ENCODE peak calls at places on chromosomes 5 and 9, in seven cellular contexts. One of them, this sample, is unnamed.

GRCh38 chr5:181044093-181044599 is 4.1 kb downstream of the BTNL9 start:
- DNase-seq in breast epithelium: no peak
- DNase-seq in heart right ventricle: no peak
- DNase-seq in endodermal cell: peak
- DNase-seq in cardiac muscle cell: no peak
- DNase-seq in psoas muscle: no peak
- DNase-seq in body of pancreas: no peak
- DNase-seq in this sample: peak

GRCh38 chr9:90460220-90460619 is 182.4 kb downstream of the DIRAS2 start:
- DNase-seq in psoas muscle: no peak
- DNase-seq in cardiac muscle cell: no peak
- DNase-seq in heart right ventricle: no peak
- DNase-seq in breast epithelium: no peak
- DNase-seq in body of pancreas: no peak
- DNase-seq in endodermal cell: no peak
- DNase-seq in this sample: no peak

GRCh38 chr9:70105142-70105541 is 61.5 kb downstream of the MAMDC2 start:
- DNase-seq in breast epithelium: no peak
- DNase-seq in body of pancreas: no peak
- DNase-seq in psoas muscle: no peak
- DNase-seq in heart right ventricle: no peak
- DNase-seq in cardiac muscle cell: no peak
- DNase-seq in endodermal cell: no peak
- DNase-seq in this sample: no peak

GRCh38 chr5:19044931-19045695 is 942.9 kb downstream of the CDH18 start:
- DNase-seq in endodermal cell: peak
- DNase-seq in breast epithelium: no peak
- DNase-seq in body of pancreas: no peak
- DNase-seq in heart right ventricle: no peak
- DNase-seq in psoas muscle: no peak
- DNase-seq in cardiac muscle cell: no peak
- DNase-seq in this sample: no peak

GRCh38 chr5:91293131-91293530 is 90.0 kb downstream of the ARRDC3 start:
- DNase-seq in breast epithelium: no peak
- DNase-seq in endodermal cell: peak
- DNase-seq in cardiac muscle cell: peak
- DNase-seq in body of pancreas: no peak
- DNase-seq in psoas muscle: no peak
- DNase-seq in heart right ventricle: no peak
- DNase-seq in this sample: no peak

GRCh38 chr5:131364507-131365050 is 100.7 kb downstream of the CDC42SE2 start:
- DNase-seq in endodermal cell: no peak
- DNase-seq in body of pancreas: no peak
- DNase-seq in heart right ventricle: no peak
- DNase-seq in psoas muscle: no peak
- DNase-seq in cardiac muscle cell: no peak
- DNase-seq in breast epithelium: no peak
- DNase-seq in this sample: no peak

GRCh38 chr9:130183133-130183762 is 11.0 kb downstream of the NCS1 start:
- DNase-seq in cardiac muscle cell: peak
- DNase-seq in psoas muscle: no peak
- DNase-seq in breast epithelium: peak
- DNase-seq in body of pancreas: peak
- DNase-seq in endodermal cell: peak
- DNase-seq in heart right ventricle: no peak
- DNase-seq in this sample: peak

GRCh38 chr5:135400866-135401265 is 1.8 kb upstream of the MACROH2A1 start:
- DNase-seq in heart right ventricle: no peak
- DNase-seq in cardiac muscle cell: no peak
- DNase-seq in psoas muscle: no peak
- DNase-seq in breast epithelium: no peak
- DNase-seq in body of pancreas: no peak
- DNase-seq in endodermal cell: peak
- DNase-seq in this sample: no peak

GRCh38 chr9:121218357-121219027 is 16.8 kb upstream of the RAB14 start:
- DNase-seq in cardiac muscle cell: no peak
- DNase-seq in heart right ventricle: no peak
- DNase-seq in breast epithelium: no peak
- DNase-seq in endodermal cell: no peak
- DNase-seq in body of pancreas: no peak
- DNase-seq in psoas muscle: no peak
- DNase-seq in this sample: no peak

GRCh38 chr9:101625871-101626270 is 31.1 kb upstream of the PPP3R2 start:
- DNase-seq in heart right ventricle: no peak
- DNase-seq in body of pancreas: no peak
- DNase-seq in breast epithelium: no peak
- DNase-seq in endodermal cell: no peak
- DNase-seq in psoas muscle: peak
- DNase-seq in cardiac muscle cell: no peak
- DNase-seq in this sample: no peak

GRCh38 chr5:54214747-54215146 is 95.6 kb downstream of the ARL15 start:
- DNase-seq in cardiac muscle cell: no peak
- DNase-seq in breast epithelium: no peak
- DNase-seq in heart right ventricle: no peak
- DNase-seq in psoas muscle: no peak
- DNase-seq in endodermal cell: peak
- DNase-seq in body of pancreas: no peak
- DNase-seq in this sample: no peak

GRCh38 chr5:115949096-115949495 is 13.2 kb upstream of the LVRN start:
- DNase-seq in psoas muscle: no peak
- DNase-seq in breast epithelium: no peak
- DNase-seq in heart right ventricle: no peak
- DNase-seq in endodermal cell: no peak
- DNase-seq in cardiac muscle cell: no peak
- DNase-seq in body of pancreas: no peak
- DNase-seq in this sample: no peak

GRCh38 chr9:6673326-6674025 is 27.9 kb upstream of the GLDC start:
- DNase-seq in body of pancreas: no peak
- DNase-seq in psoas muscle: no peak
- DNase-seq in cardiac muscle cell: no peak
- DNase-seq in heart right ventricle: no peak
- DNase-seq in breast epithelium: no peak
- DNase-seq in endodermal cell: no peak
- DNase-seq in this sample: no peak

GRCh38 chr9:99822596-99823391 is 1.1 kb downstream of the NR4A3 start:
- DNase-seq in psoas muscle: peak
- DNase-seq in endodermal cell: peak
- DNase-seq in body of pancreas: peak
- DNase-seq in heart right ventricle: peak
- DNase-seq in cardiac muscle cell: peak
- DNase-seq in breast epithelium: no peak
- DNase-seq in this sample: peak

GRCh38 chr5:82031220-82032119 is 59.6 kb downstream of the ATG10 start:
- DNase-seq in endodermal cell: peak
- DNase-seq in psoas muscle: no peak
- DNase-seq in cardiac muscle cell: no peak
- DNase-seq in heart right ventricle: no peak
- DNase-seq in body of pancreas: no peak
- DNase-seq in breast epithelium: peak
- DNase-seq in this sample: no peak

GRCh38 chr5:45205403-45205961 is 396.7 kb downstream of the MRPS30 start:
- DNase-seq in heart right ventricle: no peak
- DNase-seq in breast epithelium: no peak
- DNase-seq in endodermal cell: peak
- DNase-seq in body of pancreas: no peak
- DNase-seq in psoas muscle: no peak
- DNase-seq in cardiac muscle cell: no peak
- DNase-seq in this sample: no peak

GRCh38 chr5:76816110-76816831 is 2.6 kb upstream of the F2RL1 start:
- DNase-seq in body of pancreas: no peak
- DNase-seq in heart right ventricle: no peak
- DNase-seq in breast epithelium: no peak
- DNase-seq in cardiac muscle cell: no peak
- DNase-seq in endodermal cell: no peak
- DNase-seq in psoas muscle: no peak
- DNase-seq in this sample: no peak

GRCh38 chr5:124352312-124352711 is 394.1 kb downstream of the ZNF608 start:
- DNase-seq in endodermal cell: no peak
- DNase-seq in cardiac muscle cell: no peak
- DNase-seq in breast epithelium: no peak
- DNase-seq in heart right ventricle: no peak
- DNase-seq in body of pancreas: no peak
- DNase-seq in psoas muscle: no peak
- DNase-seq in this sample: no peak

GRCh38 chr5:134948929-134949328 is 18.8 kb upstream of the CATSPER3 start:
- DNase-seq in heart right ventricle: no peak
- DNase-seq in body of pancreas: peak
- DNase-seq in endodermal cell: no peak
- DNase-seq in psoas muscle: peak
- DNase-seq in breast epithelium: no peak
- DNase-seq in cardiac muscle cell: no peak
- DNase-seq in this sample: no peak

GRCh38 chr9:18396102-18396728 is 77.7 kb upstream of the ADAMTSL1 start:
- DNase-seq in cardiac muscle cell: peak
- DNase-seq in endodermal cell: no peak
- DNase-seq in breast epithelium: no peak
- DNase-seq in heart right ventricle: no peak
- DNase-seq in psoas muscle: no peak
- DNase-seq in body of pancreas: no peak
- DNase-seq in this sample: no peak

GRCh38 chr9:123550012-123550411 is 194.0 kb downstream of the CRB2 start:
- DNase-seq in psoas muscle: no peak
- DNase-seq in body of pancreas: no peak
- DNase-seq in breast epithelium: no peak
- DNase-seq in heart right ventricle: no peak
- DNase-seq in cardiac muscle cell: no peak
- DNase-seq in endodermal cell: peak
- DNase-seq in this sample: no peak

GRCh38 chr9:84300271-84300670 is 40.3 kb downstream of the SLC28A3 start:
- DNase-seq in endodermal cell: peak
- DNase-seq in heart right ventricle: no peak
- DNase-seq in body of pancreas: no peak
- DNase-seq in psoas muscle: no peak
- DNase-seq in cardiac muscle cell: no peak
- DNase-seq in breast epithelium: no peak
- DNase-seq in this sample: no peak

GRCh38 chr5:42813533-42813932 is 1.8 kb upstream of the SELENOP start:
- DNase-seq in endodermal cell: peak
- DNase-seq in body of pancreas: no peak
- DNase-seq in breast epithelium: peak
- DNase-seq in heart right ventricle: no peak
- DNase-seq in psoas muscle: no peak
- DNase-seq in cardiac muscle cell: peak
- DNase-seq in this sample: no peak

GRCh38 chr5:158289967-158290366 is 431.0 kb upstream of the CLINT1 start:
- DNase-seq in endodermal cell: no peak
- DNase-seq in psoas muscle: no peak
- DNase-seq in breast epithelium: no peak
- DNase-seq in heart right ventricle: no peak
- DNase-seq in body of pancreas: no peak
- DNase-seq in cardiac muscle cell: no peak
- DNase-seq in this sample: no peak
- H3K27ac ChIP-seq in endodermal cell: no peak
- H3K27ac ChIP-seq in psoas muscle: no peak
- H3K27ac ChIP-seq in breast epithelium: no peak
- H3K27ac ChIP-seq in heart right ventricle: no peak
- H3K27ac ChIP-seq in body of pancreas: no peak
- H3K27ac ChIP-seq in cardiac muscle cell: no peak
- H3K27ac ChIP-seq in this sample: no peak

GRCh38 chr5:168307925-168308584 is 16.6 kb downstream of the WWC1 start:
- DNase-seq in cardiac muscle cell: no peak
- DNase-seq in endodermal cell: no peak
- DNase-seq in psoas muscle: no peak
- DNase-seq in heart right ventricle: no peak
- DNase-seq in breast epithelium: no peak
- DNase-seq in body of pancreas: no peak
- DNase-seq in this sample: no peak

GRCh38 chr5:168312606-168313297 is 21.3 kb downstream of the WWC1 start:
- DNase-seq in breast epithelium: no peak
- DNase-seq in cardiac muscle cell: no peak
- DNase-seq in psoas muscle: no peak
- DNase-seq in heart right ventricle: no peak
- DNase-seq in endodermal cell: no peak
- DNase-seq in body of pancreas: no peak
- DNase-seq in this sample: no peak

GRCh38 chr5:168313596-168314204 is 22.3 kb downstream of the WWC1 start:
- DNase-seq in endodermal cell: peak
- DNase-seq in heart right ventricle: no peak
- DNase-seq in breast epithelium: no peak
- DNase-seq in psoas muscle: no peak
- DNase-seq in cardiac muscle cell: no peak
- DNase-seq in body of pancreas: no peak
- DNase-seq in this sample: no peak

GRCh38 chr5:168308976-168309598 is 17.6 kb downstream of the WWC1 start:
- DNase-seq in body of pancreas: no peak
- DNase-seq in breast epithelium: no peak
- DNase-seq in cardiac muscle cell: no peak
- DNase-seq in heart right ventricle: no peak
- DNase-seq in psoas muscle: no peak
- DNase-seq in endodermal cell: no peak
- DNase-seq in this sample: no peak

GRCh38 chr5:168311061-168311566 is 19.7 kb downstream of the WWC1 start:
- DNase-seq in breast epithelium: no peak
- DNase-seq in heart right ventricle: no peak
- DNase-seq in psoas muscle: no peak
- DNase-seq in endodermal cell: peak
- DNase-seq in body of pancreas: no peak
- DNase-seq in cardiac muscle cell: no peak
- DNase-seq in this sample: no peak
- TF ChIP-seq CTCF in breast epithelium: no peak
- TF ChIP-seq CTCF in heart right ventricle: no peak
- TF ChIP-seq CTCF in psoas muscle: no peak
- TF ChIP-seq CTCF in endodermal cell: peak
- TF ChIP-seq CTCF in body of pancreas: no peak
- TF ChIP-seq CTCF in cardiac muscle cell: no peak
- TF ChIP-seq CTCF in this sample: no peak

GRCh38 chr9:92740446-92740961 is 24.1 kb downstream of the BICD2 start:
- DNase-seq in endodermal cell: peak
- DNase-seq in cardiac muscle cell: no peak
- DNase-seq in heart right ventricle: no peak
- DNase-seq in psoas muscle: no peak
- DNase-seq in body of pancreas: no peak
- DNase-seq in breast epithelium: no peak
- DNase-seq in this sample: no peak
- H3K27ac ChIP-seq in endodermal cell: no peak
- H3K27ac ChIP-seq in cardiac muscle cell: no peak
- H3K27ac ChIP-seq in heart right ventricle: peak
- H3K27ac ChIP-seq in psoas muscle: peak
- H3K27ac ChIP-seq in body of pancreas: no peak
- H3K27ac ChIP-seq in breast epithelium: peak
- H3K27ac ChIP-seq in this sample: peak

DNA sequence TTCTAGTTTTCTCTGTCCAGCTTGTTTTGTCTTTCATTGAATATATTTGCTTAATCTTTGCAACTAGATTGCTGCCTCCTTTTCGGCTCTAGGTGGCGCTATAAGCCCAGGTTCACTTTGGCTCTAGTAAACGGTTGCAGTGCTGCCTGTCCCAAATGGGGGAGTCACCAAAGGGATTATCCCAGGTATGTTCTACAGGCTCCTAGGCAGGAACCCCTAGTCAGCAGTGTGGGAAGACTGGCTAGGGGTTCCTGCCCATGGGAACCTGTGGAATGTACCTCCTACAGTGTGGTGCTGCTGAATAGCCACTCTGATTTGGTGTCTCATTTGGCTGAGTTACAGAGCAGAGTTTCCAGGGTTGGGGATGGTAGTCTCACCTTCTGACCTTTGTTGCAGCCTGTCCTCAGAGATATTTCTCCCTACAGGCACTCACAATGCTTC is 85.2 kb downstream of the ARSB start:
- DNase-seq in breast epithelium: no peak
- DNase-seq in body of pancreas: peak
- DNase-seq in heart right ventricle: no peak
- DNase-seq in endodermal cell: peak
- DNase-seq in cardiac muscle cell: peak
- DNase-seq in psoas muscle: no peak
- DNase-seq in this sample: no peak
- TF ChIP-seq CTCF in breast epithelium: no peak
- TF ChIP-seq CTCF in body of pancreas: peak
- TF ChIP-seq CTCF in heart right ventricle: peak
- TF ChIP-seq CTCF in endodermal cell: peak
- TF ChIP-seq CTCF in cardiac muscle cell: peak
- TF ChIP-seq CTCF in psoas muscle: peak
- TF ChIP-seq CTCF in this sample: peak

GRCh38 chr5:154309805-154310204 is 119.3 kb downstream of the GALNT10 start:
- DNase-seq in endodermal cell: no peak
- DNase-seq in psoas muscle: no peak
- DNase-seq in body of pancreas: no peak
- DNase-seq in cardiac muscle cell: no peak
- DNase-seq in breast epithelium: no peak
- DNase-seq in heart right ventricle: no peak
- DNase-seq in this sample: no peak
- H3K27ac ChIP-seq in endodermal cell: no peak
- H3K27ac ChIP-seq in psoas muscle: no peak
- H3K27ac ChIP-seq in body of pancreas: no peak
- H3K27ac ChIP-seq in cardiac muscle cell: no peak
- H3K27ac ChIP-seq in breast epithelium: no peak
- H3K27ac ChIP-seq in heart right ventricle: no peak
- H3K27ac ChIP-seq in this sample: no peak